ENCODE peak calls at places on chromosomes 1 and 21, in nine cellular contexts. E, T, H, S, Z, W, O, F and J are unnamed samples.

GRCh38 chr1:157124855-157125254 is 13.3 kb downstream of the ETV3 start:
- DNase-seq in E (peak; percentile 21), T (no peak), H (no peak), S (no peak), Z (peak; percentile 82), W (no peak), O (no peak), F (no peak), J (no peak)

GRCh38 chr1:28139033-28139712 is 37.3 kb downstream of the PTAFR start:
- DNase-seq in E (no peak), T (no peak), H (peak; percentile 82), S (no peak), Z (no peak), W (no peak), O (no peak), F (no peak), J (no peak)

GRCh38 chr1:154998201-154998780 is 4.3 kb upstream of the ZBTB7B start:
- DNase-seq in E (no peak), T (no peak), H (no peak), S (no peak), Z (peak; percentile 85), W (no peak), O (no peak), F (no peak), J (no peak)

GRCh38 chr1:43104027-43104763 is 67.9 kb downstream of the EBNA1BP2 start:
- DNase-seq in E (no peak), T (no peak), H (no peak), S (no peak), Z (no peak), W (no peak), O (no peak), F (no peak), J (no peak)

GRCh38 chr1:64245495-64245894 is 42.1 kb downstream of the UBE2U start:
- DNase-seq in E (no peak), T (no peak), H (no peak), S (no peak), Z (no peak), W (no peak), O (no peak), F (no peak), J (no peak)

GRCh38 chr1:171858701-171859100 is 17.4 kb downstream of the DNM3 start:
- DNase-seq in E (no peak), T (no peak), H (no peak), S (no peak), Z (no peak), W (no peak), O (no peak), F (no peak), J (no peak)

GRCh38 chr1:167216809-167217208 is 3.9 kb upstream of the POU2F1 start:
- DNase-seq in E (no peak), T (no peak), H (no peak), S (no peak), Z (no peak), W (no peak), O (no peak), F (no peak), J (no peak)

GRCh38 chr1:22290611-22291010 is 147.7 kb upstream of the WNT4 start:
- DNase-seq in E (no peak), T (no peak), H (no peak), S (no peak), Z (peak; percentile 57), W (no peak), O (no peak), F (no peak), J (no peak)

GRCh38 chr1:32861904-32862698 is 8.6 kb downstream of the FNDC5 start:
- DNase-seq in E (no peak), T (no peak), H (no peak), S (no peak), Z (peak; percentile 65), W (no peak), O (no peak), F (no peak), J (no peak)

GRCh38 chr1:236509647-236510401 is 14.0 kb upstream of the LGALS8 start:
- DNase-seq in E (no peak), T (no peak), H (no peak), S (no peak), Z (no peak), W (no peak), O (no peak), F (no peak), J (no peak)

GRCh38 chr1:232367293-232367692 is 262.6 kb downstream of the SIPA1L2 start:
- DNase-seq in E (no peak), T (no peak), H (peak; percentile 23), S (no peak), Z (no peak), W (no peak), O (no peak), F (no peak), J (no peak)

GRCh38 chr1:177754607-177755006 is 215.3 kb downstream of the SEC16B start:
- DNase-seq in E (no peak), T (no peak), H (no peak), S (no peak), Z (no peak), W (no peak), O (no peak), F (no peak), J (no peak)
- TF ChIP-seq CTCF in E (no peak), T (no peak), H (no peak), S (no peak), Z (no peak), W (no peak), O (no peak), F (no peak), J (no peak)

GRCh38 chr1:115980998-115981993 is 5.0 kb downstream of the SLC22A15 start:
- DNase-seq in E (peak; percentile 30), T (peak; percentile 41), H (peak; percentile 62), S (peak; percentile 39), Z (no peak), W (peak; percentile 77), O (peak; percentile 43), F (no peak), J (no peak)
- TF ChIP-seq CTCF in E (peak; percentile 76), T (peak; percentile 73), H (peak; percentile 75), S (peak; percentile 74), Z (no peak), W (peak; percentile 85), O (peak; percentile 50), F (peak; percentile 76), J (peak; percentile 62)

GRCh38 chr21:43815991-43816390 is 26.6 kb downstream of the RRP1 start:
- DNase-seq in E (no peak), T (no peak), H (no peak), S (no peak), Z (no peak), W (no peak), O (no peak), F (no peak), J (no peak)

GRCh38 chr21:43815107-43815742 is 25.8 kb downstream of the RRP1 start:
- DNase-seq in E (peak; percentile 32), T (peak; percentile 52), H (no peak), S (no peak), Z (no peak), W (peak; percentile 55), O (no peak), F (no peak), J (no peak)

GRCh38 chr21:43818685-43819084 is 29.3 kb downstream of the RRP1 start:
- DNase-seq in E (no peak), T (no peak), H (no peak), S (no peak), Z (no peak), W (no peak), O (no peak), F (no peak), J (no peak)

GRCh38 chr21:43817157-43818086 is 28.0 kb downstream of the RRP1 start:
- DNase-seq in E (no peak), T (no peak), H (no peak), S (no peak), Z (no peak), W (no peak), O (no peak), F (no peak), J (no peak)

GRCh38 chr21:43816611-43817071 is 27.3 kb downstream of the RRP1 start:
- DNase-seq in E (no peak), T (peak; percentile 41), H (no peak), S (no peak), Z (no peak), W (no peak), O (no peak), F (no peak), J (no peak)
- TF ChIP-seq CTCF in E (no peak), T (no peak), H (no peak), S (no peak), Z (no peak), W (peak; percentile 28), O (no peak), F (no peak), J (no peak)

GRCh38 chr1:2047749-2048729 is 2.2 kb upstream of the PRKCZ start:
- DNase-seq in E (no peak), T (no peak), H (no peak), S (no peak), Z (no peak), W (no peak), O (no peak), F (no peak), J (no peak)

GRCh38 chr1:2050793-2051682 is 827 bp downstream of the PRKCZ start:
- DNase-seq in E (no peak), T (peak; percentile 42), H (peak; percentile 21), S (peak; percentile 46), Z (no peak), W (peak; percentile 57), O (no peak), F (no peak), J (no peak)

GRCh38 chr1:2049225-2049516 is 1.0 kb upstream of the PRKCZ start:
- DNase-seq in E (no peak), T (no peak), H (no peak), S (no peak), Z (no peak), W (no peak), O (no peak), F (no peak), J (no peak)

GRCh38 chr1:2050482-2050792 is 226 bp downstream of the PRKCZ start:
- DNase-seq in E (no peak), T (peak; percentile 43), H (peak; percentile 66), S (no peak), Z (no peak), W (no peak), O (peak; percentile 55), F (no peak), J (no peak)

DNA sequence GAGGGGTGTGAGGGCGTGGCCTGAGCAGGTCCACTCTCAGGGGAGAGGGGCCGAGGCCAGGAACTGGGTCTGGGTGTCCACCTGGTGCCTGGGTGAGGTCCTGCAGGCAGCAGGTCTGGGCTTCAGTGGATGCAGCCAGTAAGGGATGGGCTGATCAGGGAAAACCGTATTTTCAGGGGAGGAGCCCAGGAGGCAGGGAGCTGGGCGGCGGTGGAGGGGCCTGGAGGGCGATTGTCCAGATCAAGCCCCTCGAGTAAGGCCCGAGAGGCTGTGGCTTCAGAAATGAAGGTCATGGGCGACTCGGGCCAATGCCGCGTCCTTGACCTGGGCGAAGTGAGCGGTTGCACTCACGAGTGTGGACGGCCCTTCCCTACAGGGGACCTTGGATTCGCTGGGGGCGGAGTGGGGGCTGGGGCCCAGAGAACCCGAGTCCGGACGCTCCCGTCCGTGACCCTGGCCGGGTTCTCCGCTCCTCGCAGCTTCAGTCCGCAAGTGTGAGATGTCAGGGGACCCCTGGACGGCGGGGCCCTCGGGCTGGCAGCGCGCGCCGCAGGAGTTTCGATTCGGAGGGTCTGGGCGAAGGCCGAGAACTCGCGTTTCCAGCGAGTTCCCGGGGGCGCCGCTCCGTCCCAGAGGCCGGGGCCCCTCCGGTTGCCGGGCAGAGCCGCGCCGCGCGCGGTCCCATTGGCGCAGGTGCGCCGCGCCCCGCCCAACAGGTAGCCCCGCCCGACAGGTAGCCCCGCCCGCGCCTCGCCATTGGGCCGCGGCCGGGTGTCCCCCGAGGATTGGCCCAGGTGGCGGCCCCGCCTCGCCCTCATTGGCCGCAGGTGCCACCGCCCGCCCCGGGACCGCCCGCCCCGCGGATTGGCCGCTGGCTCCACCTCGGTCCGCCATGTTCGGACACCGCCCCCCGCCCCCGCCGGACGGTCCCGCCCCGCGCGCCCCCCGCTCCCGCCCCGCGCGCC is at the start of gene PRKCZ:
- DNase-seq in E (peak; percentile 96), T (peak; percentile 98), H (peak; percentile 98), S (peak; percentile 93), Z (peak; percentile 96), W (peak; percentile 97), O (peak; percentile 97), F (peak; percentile 47), J (no peak)
- TF ChIP-seq CTCF in E (peak; percentile 69), T (no peak), H (peak; percentile 48), S (no peak), Z (no peak), W (peak; percentile 54), O (peak; percentile 49), F (peak; percentile 57), J (no peak)